ENCODE peak calls at places on chromosomes 11 and 22, in ten cellular contexts. L, V, Y, P, C, Q, F, M, S and D are unnamed samples.
A peak's percentile ranks its signal among the peaks of the same experiment; 100 is the strongest.

GRCh38 chr11:65417221-65417701 is 5.3 kb upstream of the NEAT1 start:
- DNase-seq in L (peak; percentile 78), V (no peak), Y (peak; percentile 48), P (peak; percentile 30), C (no peak), Q (no peak), F (peak; percentile 48), M (no peak), S (no peak), D (no peak)

GRCh38 chr11:104668797-104669463 is 229.3 kb downstream of the CASP12 start:
- DNase-seq in L (no peak), V (peak; percentile 94), Y (no peak), P (no peak), C (peak; percentile 84), Q (no peak), F (no peak), M (no peak), S (no peak), D (peak; percentile 61)

GRCh38 chr22:48882636-48883200 is 945.0 kb downstream of the BRD1 start:
- DNase-seq in L (no peak), V (no peak), Y (no peak), P (no peak), C (no peak), Q (no peak), F (no peak), M (no peak), S (no peak), D (no peak)

GRCh38 chr22:17370036-17370765 is 941 bp downstream of the CECR2 start:
- DNase-seq in L (peak; percentile 70), V (no peak), Y (no peak), P (peak; percentile 39), C (no peak), Q (peak; percentile 61), F (peak; percentile 61), M (no peak), S (peak; percentile 51), D (no peak)

GRCh38 chr11:72786305-72787261 is 7.3 kb downstream of the STARD10 start:
- DNase-seq in L (no peak), V (no peak), Y (no peak), P (no peak), C (no peak), Q (no peak), F (no peak), M (no peak), S (no peak), D (no peak)

GRCh38 chr22:49838771-49839717 is 11.4 kb upstream of the BRD1 start:
- DNase-seq in L (peak; percentile 43), V (peak; percentile 33), Y (no peak), P (no peak), C (no peak), Q (peak; percentile 46), F (peak; percentile 74), M (no peak), S (peak; percentile 77), D (no peak)

GRCh38 chr11:128424867-128425285 is 162.5 kb downstream of the ETS1 start:
- DNase-seq in L (peak; percentile 62), V (peak; percentile 66), Y (peak; percentile 25), P (no peak), C (peak; percentile 68), Q (no peak), F (no peak), M (no peak), S (no peak), D (no peak)

GRCh38 chr11:64694821-64695365 is 28.1 kb downstream of the NRXN2 start:
- DNase-seq in L (no peak), V (no peak), Y (no peak), P (peak; percentile 44), C (no peak), Q (peak; percentile 32), F (peak; percentile 74), M (no peak), S (peak; percentile 87), D (no peak)

GRCh38 chr11:74474316-74474715 is 7.0 kb upstream of the KCNE3 start:
- DNase-seq in L (peak; percentile 66), V (no peak), Y (no peak), P (no peak), C (no peak), Q (no peak), F (no peak), M (no peak), S (no peak), D (no peak)

GRCh38 chr22:32106930-32107329 is 52.2 kb downstream of the C22orf42 start:
- DNase-seq in L (no peak), V (no peak), Y (no peak), P (no peak), C (no peak), Q (peak; percentile 46), F (peak; percentile 71), M (peak; percentile 14), S (peak; percentile 72), D (no peak)

GRCh38 chr11:10498426-10499250 is 42.3 kb downstream of the RNF141 start:
- DNase-seq in L (no peak), V (no peak), Y (no peak), P (no peak), C (no peak), Q (no peak), F (peak; percentile 45), M (no peak), S (no peak), D (no peak)

GRCh38 chr11:459511-460220 is 9.6 kb downstream of the PTDSS2 start:
- DNase-seq in L (peak; percentile 41), V (no peak), Y (no peak), P (no peak), C (no peak), Q (no peak), F (no peak), M (no peak), S (no peak), D (no peak)

GRCh38 chr11:68014157-68014965 is 4.2 kb downstream of the ALDH3B1 start:
- DNase-seq in L (no peak), V (peak; percentile 87), Y (peak; percentile 61), P (no peak), C (peak; percentile 77), Q (no peak), F (no peak), M (no peak), S (no peak), D (peak; percentile 69)

GRCh38 chr22:40436460-40437431 is 66.4 kb downstream of the SGSM3 start:
- DNase-seq in L (no peak), V (peak; percentile 74), Y (peak; percentile 22), P (no peak), C (peak; percentile 59), Q (no peak), F (no peak), M (peak; percentile 84), S (peak; percentile 79), D (peak; percentile 36)

GRCh38 chr11:131373756-131374155 is 3.3 kb downstream of the NTM start:
- DNase-seq in L (no peak), V (no peak), Y (no peak), P (no peak), C (no peak), Q (no peak), F (no peak), M (no peak), S (no peak), D (no peak)
- H3K27me3 ChIP-seq in L (no peaks in the 10 kb centered on the region), V (peaks cover 13% of the 10 kb centered on the region), Y (peaks cover 28% of the 10 kb centered on the region), P (peaks cover 6% of the 10 kb centered on the region), C (peaks cover 9% of the 10 kb centered on the region), Q (no peaks in the 10 kb centered on the region), F (no peaks in the 10 kb centered on the region), M (peaks cover 25% of the 10 kb centered on the region), S (no peaks in the 10 kb centered on the region), D (peaks cover 18% of the 10 kb centered on the region)

DNA sequence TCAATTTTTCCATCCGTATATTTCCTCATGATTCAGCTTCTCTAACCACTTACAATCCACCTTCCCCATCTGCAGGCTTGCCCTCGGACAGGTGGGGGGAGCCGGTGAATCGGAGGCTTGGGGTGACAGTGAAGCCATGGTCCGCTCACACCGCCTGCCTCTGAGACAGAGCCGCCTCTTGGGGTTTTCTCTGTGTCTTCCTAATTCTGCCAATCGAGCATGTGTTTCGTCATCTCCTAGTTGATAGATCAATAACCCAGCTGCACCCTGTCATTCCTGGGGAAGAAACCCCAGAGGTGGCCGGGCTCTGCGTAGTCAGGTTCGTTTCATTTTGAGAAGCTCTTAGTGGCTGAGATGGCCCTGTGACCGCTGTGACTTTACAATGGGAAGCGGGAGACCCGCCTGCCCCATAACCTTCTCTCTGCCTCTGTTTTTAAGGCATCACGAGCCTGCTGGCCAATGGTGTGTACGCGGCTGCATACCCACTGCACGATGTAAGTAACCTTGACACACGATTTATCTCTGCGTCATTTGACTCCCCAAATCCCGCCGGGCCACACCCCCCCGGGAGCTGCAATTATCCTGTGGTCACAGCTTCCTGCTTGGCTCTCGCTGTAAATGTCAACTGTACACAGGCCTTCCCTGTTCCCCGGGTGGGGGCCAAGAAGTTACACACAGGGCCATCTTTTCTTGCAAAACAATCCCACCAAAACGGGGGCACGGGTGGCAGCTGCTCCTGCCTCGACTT is 33.3 kb downstream of the ANO1 start:
- DNase-seq in L (peak; percentile 89), V (peak; percentile 67), Y (no peak), P (no peak), C (peak; percentile 69), Q (peak; percentile 77), F (no peak), M (peak; percentile 89), S (peak; percentile 43), D (no peak)
- H3K4me3 ChIP-seq in L (peak overlapping the region; percentile 25), V (no peak overlapping the region), Y (no peak overlapping the region), P (no peak overlapping the region), C (no peak overlapping the region), Q (no peak overlapping the region), F (no peak overlapping the region), M (no peak overlapping the region), S (no peak overlapping the region), D (no peak overlapping the region)

GRCh38 chr11:46388619-46389449 is 2.7 kb downstream of the CHRM4 start:
- DNase-seq in L (no peak), V (no peak), Y (no peak), P (no peak), C (no peak), Q (peak; percentile 31), F (no peak), M (peak; percentile 74), S (peak; percentile 28), D (no peak)
- H3K27me3 ChIP-seq in L (peaks cover 14% of the 10 kb centered on the region), V (peaks cover 33% of the 10 kb centered on the region), Y (peaks cover 69% of the 10 kb centered on the region), P (peaks cover 20% of the 10 kb centered on the region), C (peaks cover 16% of the 10 kb centered on the region), Q (peaks cover 9% of the 10 kb centered on the region), F (peaks cover 36% of the 10 kb centered on the region), M (peaks cover 11% of the 10 kb centered on the region), S (peaks cover 57% of the 10 kb centered on the region), D (peaks cover 3% of the 10 kb centered on the region)

GRCh38 chr11:43648888-43649287 is 31.6 kb upstream of the HSD17B12 start:
- DNase-seq in L (no peak), V (no peak), Y (no peak), P (no peak), C (no peak), Q (no peak), F (no peak), M (no peak), S (no peak), D (no peak)

GRCh38 chr11:43649501-43649900 is 31.0 kb upstream of the HSD17B12 start:
- DNase-seq in L (no peak), V (no peak), Y (no peak), P (no peak), C (no peak), Q (no peak), F (no peak), M (no peak), S (peak; percentile 32), D (no peak)

GRCh38 chr11:43643898-43644625 is 36.5 kb upstream of the HSD17B12 start:
- DNase-seq in L (peak; percentile 92), V (peak; percentile 82), Y (peak; percentile 77), P (peak; percentile 89), C (peak; percentile 84), Q (peak; percentile 88), F (peak; percentile 90), M (peak; percentile 93), S (peak; percentile 96), D (no peak)

GRCh38 chr11:43646767-43647166 is 33.8 kb upstream of the HSD17B12 start:
- DNase-seq in L (no peak), V (no peak), Y (no peak), P (no peak), C (no peak), Q (no peak), F (no peak), M (no peak), S (no peak), D (no peak)

GRCh38 chr11:43644626-43645299 is 35.8 kb upstream of the HSD17B12 start:
- DNase-seq in L (no peak), V (peak; percentile 3), Y (no peak), P (no peak), C (no peak), Q (no peak), F (no peak), M (peak; percentile 23), S (no peak), D (no peak)
- H3K4me3 ChIP-seq in L (peak overlapping the region; percentile 80), V (peak overlapping the region; percentile 89), Y (peak overlapping the region; percentile 65), P (peak overlapping the region; percentile 95), C (peak overlapping the region; percentile 87), Q (peak overlapping the region; percentile 74), F (peak overlapping the region; percentile 93), M (peak overlapping the region; percentile 74), S (peak overlapping the region; percentile 92), D (peak overlapping the region; percentile 91)